ENCODE peak calls at places on chromosomes 16 and 17, in ten cellular contexts. K is tibial artery, C is RWPE2, I is neural progenitor cell, A is body of pancreas, B is osteoblast, V is transverse colon, U is GM23338, E is breast epithelium, Z is mucosa of descending colon. W is an unnamed sample.

GRCh38 chr16:13036600-13036999 is 135.2 kb downstream of the SHISA9 start:
- DNase-seq in K (no peak), C (no peak), I (peak; percentile 90), A (peak; percentile 51), B (no peak), V (no peak), U (peak; percentile 90), E (no peak), Z (peak; percentile 69), W (no peak)

GRCh38 chr17:72760368-72760767 is 332.1 kb downstream of the SLC39A11 start:
- DNase-seq in K (no peak), C (no peak), I (no peak), A (no peak), B (no peak), V (no peak), U (no peak), E (no peak), Z (no peak), W (no peak)

GRCh38 chr17:14207791-14208190 is 28.9 kb downstream of the CDRT15 start:
- DNase-seq in K (no peak), C (no peak), I (no peak), A (no peak), B (no peak), V (no peak), U (no peak), E (no peak), Z (no peak), W (no peak)

GRCh38 chr17:68248199-68248825 is 469 bp downstream of the AMZ2 start:
- DNase-seq in K (peak; percentile 61), C (no peak), I (no peak), A (peak; percentile 60), B (peak; percentile 90), V (peak; percentile 63), U (no peak), E (no peak), Z (peak; percentile 61), W (no peak)

GRCh38 chr17:56367381-56367780 is 214.1 kb downstream of the ANKFN1 start:
- DNase-seq in K (no peak), C (no peak), I (peak; percentile 81), A (no peak), B (no peak), V (no peak), U (peak; percentile 3), E (no peak), Z (no peak), W (no peak)

GRCh38 chr17:47218896-47219430 is 9.8 kb downstream of the MYL4 start:
- DNase-seq in K (no peak), C (no peak), I (no peak), A (no peak), B (no peak), V (no peak), U (no peak), E (no peak), Z (no peak), W (no peak)

GRCh38 chr16:31700200-31700529 is 172.5 kb downstream of the AHSP start:
- DNase-seq in K (peak; percentile 71), C (no peak), I (no peak), A (no peak), B (peak; percentile 89), V (no peak), U (no peak), E (no peak), Z (no peak), W (no peak)

GRCh38 chr17:12982224-12982623 is 35.6 kb downstream of the ELAC2 start:
- DNase-seq in K (no peak), C (no peak), I (no peak), A (no peak), B (no peak), V (no peak), U (no peak), E (no peak), Z (no peak), W (no peak)

GRCh38 chr17:82839617-82840292 is at the start of gene ZNF750:
- DNase-seq in K (no peak), C (peak; percentile 71), I (no peak), A (no peak), B (peak; percentile 5), V (no peak), U (peak; percentile 48), E (peak; percentile 77), Z (no peak), W (no peak)

GRCh38 chr17:82835766-82836512 is 3.9 kb downstream of the ZNF750 start:
- DNase-seq in K (peak; percentile 13), C (peak; percentile 99), I (no peak), A (no peak), B (no peak), V (no peak), U (peak; percentile 39), E (no peak), Z (no peak), W (no peak)

GRCh38 chr17:82838386-82839063 is 1.3 kb downstream of the ZNF750 start:
- DNase-seq in K (no peak), C (peak; percentile 20), I (no peak), A (peak; percentile 89), B (no peak), V (peak; percentile 85), U (no peak), E (no peak), Z (peak; percentile 81), W (no peak)

GRCh38 chr17:82836823-82837357 is 2.9 kb downstream of the ZNF750 start:
- DNase-seq in K (peak; percentile 15), C (peak; percentile 18), I (peak; percentile 37), A (no peak), B (no peak), V (no peak), U (peak; percentile 55), E (no peak), Z (peak; percentile 37), W (no peak)

DNA sequence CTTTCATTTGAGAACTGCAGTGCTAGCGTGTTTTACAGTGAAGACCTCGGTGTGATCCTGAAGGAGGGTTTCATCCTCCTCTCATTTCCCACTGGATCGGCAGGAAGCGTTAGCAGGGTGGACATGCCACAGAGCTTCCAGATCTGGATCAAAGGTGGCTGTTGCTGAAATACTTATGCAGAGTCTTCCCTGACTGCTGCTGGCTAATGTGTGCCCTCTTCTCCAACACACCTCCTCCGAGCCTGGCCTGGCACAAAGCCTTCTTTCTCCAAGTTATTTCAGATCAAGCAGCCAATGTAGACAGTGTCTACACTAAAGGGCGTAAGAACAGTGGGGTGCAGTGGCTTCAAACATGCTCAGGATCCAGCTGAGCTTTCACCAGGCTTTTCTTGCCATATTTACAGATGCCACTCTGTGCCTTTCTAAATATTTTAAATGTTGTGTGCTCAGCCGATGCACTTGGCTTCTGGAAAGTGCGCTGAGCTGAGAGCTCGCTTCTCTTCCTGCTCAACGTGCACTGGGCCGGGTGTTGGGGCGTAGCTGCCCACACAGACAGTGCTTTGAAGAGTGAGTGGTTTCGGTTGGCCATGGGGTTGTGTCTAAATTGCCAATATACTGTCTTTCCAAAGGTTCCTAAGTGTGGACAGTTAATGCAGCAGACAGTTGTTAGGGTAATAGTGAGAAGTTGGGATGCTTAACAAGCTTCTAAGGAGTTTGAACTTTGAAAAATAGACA is 2.1 kb downstream of the ZNF750 start:
- DNase-seq in K (no peak), C (peak; percentile 38), I (no peak), A (no peak), B (no peak), V (peak; percentile 65), U (no peak), E (no peak), Z (peak; percentile 65), W (no peak)
- H3K4me3 ChIP-seq in K (no peak overlapping the region), C (no peak overlapping the region), I (no peak overlapping the region), A (no peak overlapping the region), B (no peak overlapping the region), V (no peak overlapping the region), U (no peak overlapping the region), E (peak overlapping the region; percentile 43), Z (no peak overlapping the region), W (no peak overlapping the region)

DNA sequence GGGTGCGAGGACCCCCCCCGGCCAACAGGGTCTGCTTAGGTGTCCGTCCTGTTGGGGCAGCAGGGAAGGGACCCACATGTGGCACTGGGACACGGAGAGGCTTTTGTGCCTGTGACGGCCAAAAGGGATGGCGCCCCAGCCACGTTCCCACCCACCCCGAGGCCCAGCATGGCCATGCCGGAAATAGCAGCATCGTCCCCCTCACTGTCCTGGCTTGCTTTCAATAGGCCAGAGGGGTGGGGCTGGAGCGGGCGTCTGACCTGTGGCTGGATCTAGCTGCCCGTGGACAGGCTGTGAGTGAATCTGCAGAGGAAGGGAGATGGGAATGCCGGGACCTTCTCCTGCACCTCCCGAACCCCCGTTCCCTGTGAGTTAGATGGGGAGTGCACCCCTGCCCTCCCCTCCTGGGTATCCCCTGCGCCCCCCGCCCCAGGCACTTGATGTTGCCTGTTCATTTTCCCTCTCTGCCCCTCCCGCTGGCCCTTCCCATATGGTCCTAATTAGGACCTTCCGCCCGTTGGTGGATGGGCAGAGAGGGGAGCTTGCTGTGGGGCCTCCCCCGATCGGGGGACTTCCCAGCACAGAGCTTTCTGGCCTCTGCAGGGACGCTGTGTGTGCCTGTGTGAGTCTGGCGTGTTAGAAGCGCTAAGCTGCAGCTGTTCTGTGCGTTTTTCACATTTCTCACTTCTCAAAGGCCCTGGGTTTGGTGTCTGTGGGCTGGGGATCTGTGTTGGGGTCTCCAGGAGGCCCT is 292.8 kb downstream of the SEC14L1 start:
- DNase-seq in K (no peak), C (no peak), I (no peak), A (no peak), B (no peak), V (no peak), U (no peak), E (no peak), Z (no peak), W (no peak)
- H3K4me1 ChIP-seq in K (peaks cover 86% of the 10 kb centered on the region), C (peaks cover 10% of the 10 kb centered on the region), I (peaks cover 56% of the 10 kb centered on the region), A (peaks cover 40% of the 10 kb centered on the region), B (peaks cover 56% of the 10 kb centered on the region), V (peaks cover 59% of the 10 kb centered on the region), U (peaks cover 45% of the 10 kb centered on the region), E (peaks cover 54% of the 10 kb centered on the region), Z (peaks cover 52% of the 10 kb centered on the region), W (peaks cover 50% of the 10 kb centered on the region)

GRCh38 chr16:67109407-67110135 is at the start of gene PHAF1:
- DNase-seq in K (peak; percentile 86), C (peak; percentile 93), I (peak; percentile 95), A (peak; percentile 94), B (peak; percentile 99), V (peak; percentile 97), U (peak; percentile 96), E (peak; percentile 96), Z (peak; percentile 95), W (peak; percentile 51)
- TF ChIP-seq CTCF in K (no peak), C (no peak), I (no peak), A (no peak), B (no peak), V (no peak), U (no peak), E (no peak), Z (no peak), W (no peak)

DNA sequence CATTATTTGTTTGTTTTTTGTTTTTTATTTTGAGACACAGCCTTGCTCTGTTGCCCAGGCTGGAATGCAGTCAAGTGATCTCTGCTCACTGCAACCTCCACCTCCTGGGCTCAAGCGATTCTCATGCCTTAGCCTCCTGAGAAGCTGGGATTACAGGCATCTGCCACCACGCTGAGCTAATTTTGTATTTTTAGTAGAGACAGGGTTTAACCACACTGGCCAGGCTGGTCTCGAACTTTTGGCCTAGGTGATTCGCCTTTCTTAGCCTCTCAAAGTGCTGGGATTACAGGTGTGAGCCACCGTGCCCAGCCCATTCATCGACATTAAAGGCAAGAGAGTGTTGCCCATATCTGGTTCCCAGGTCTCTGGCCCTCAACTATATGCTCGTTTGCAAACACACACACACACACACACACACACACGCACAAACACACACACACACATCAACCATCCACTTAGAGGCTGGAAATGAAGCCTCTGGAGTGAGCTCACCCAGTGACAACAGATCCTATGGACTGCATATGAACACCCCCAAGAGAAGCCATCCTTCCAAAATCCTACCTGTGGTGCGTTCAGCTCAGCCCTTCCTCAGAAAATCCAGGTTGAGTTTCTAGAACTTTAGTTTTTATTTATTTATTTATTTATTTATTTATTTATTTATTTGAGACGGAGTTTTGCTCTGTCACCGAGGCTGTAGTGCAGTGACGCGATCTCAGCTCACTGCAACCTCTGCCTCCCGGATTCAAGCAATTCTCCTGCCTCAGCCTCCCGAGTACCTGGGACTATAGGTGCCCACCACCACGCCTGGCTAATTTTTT is 12.3 kb upstream of the SEPHS2 start:
- DNase-seq in K (no peak), C (no peak), I (no peak), A (no peak), B (no peak), V (no peak), U (no peak), E (no peak), Z (no peak), W (no peak)
- H3K4me3 ChIP-seq in K (no peak overlapping the region), C (no peak overlapping the region), I (no peak overlapping the region), A (no peak overlapping the region), B (no peak overlapping the region), V (no peak overlapping the region), U (no peak overlapping the region), E (no peak overlapping the region), Z (no peak overlapping the region), W (no peak overlapping the region)

W was measured in ascending aorta.